ENCODE peak calls at places on chromosomes 6 and 20, in five cellular contexts. A is H1, N is A549, I is HCT116, T is HepG2. S is an unnamed sample.

GRCh38 chr20:47785900-47786762 is 850 bp upstream of the SULF2 start:
- DNase-seq in A (peak), N (peak), I (peak), T (peak), S (peak)

GRCh38 chr6:134345780-134346179 is 27.9 kb upstream of the SGK1 start:
- DNase-seq in A (no peak), N (no peak), I (no peak), T (no peak), S (no peak)

GRCh38 chr6:16236648-16237199 is 1.7 kb upstream of the GMPR start:
- DNase-seq in A (no peak), N (no peak), I (no peak), T (no peak), S (peak)

GRCh38 chr6:79239538-79240168 is 5.2 kb upstream of the HMGN3 start:
- DNase-seq in A (no peak), N (no peak), I (no peak), T (no peak), S (no peak)

GRCh38 chr20:44973053-44973452 is 6.7 kb downstream of the STK4 start:
- DNase-seq in A (no peak), N (no peak), I (no peak), T (no peak), S (no peak)

GRCh38 chr6:170374571-170375444 is 68.2 kb downstream of the FAM120B start:
- DNase-seq in A (no peak), N (no peak), I (no peak), T (peak), S (peak)

GRCh38 chr6:152984387-152984872 is 1.6 kb upstream of the FBXO5 start:
- DNase-seq in A (no peak), N (no peak), I (no peak), T (no peak), S (peak)

GRCh38 chr6:8736046-8736877 is 300.9 kb upstream of the SLC35B3 start:
- DNase-seq in A (no peak), N (no peak), I (no peak), T (no peak), S (no peak)

GRCh38 chr6:88856566-88856965 is 106.9 kb downstream of the RNGTT start:
- DNase-seq in A (no peak), N (no peak), I (no peak), T (no peak), S (no peak)

GRCh38 chr6:134316733-134317431 is 1.0 kb downstream of the SGK1 start:
- DNase-seq in A (no peak), N (no peak), I (no peak), T (no peak), S (no peak)

GRCh38 chr6:132054525-132054924 is 103.4 kb upstream of the CCN2 start:
- DNase-seq in A (no peak), N (no peak), I (peak), T (no peak), S (no peak)

GRCh38 chr6:158044525-158044888 is 62.8 kb downstream of the SYNJ2 start:
- DNase-seq in A (no peak), N (no peak), I (no peak), T (no peak), S (no peak)

GRCh38 chr6:37406942-37407341 is 26.1 kb upstream of the CMTR1 start:
- DNase-seq in A (no peak), N (no peak), I (no peak), T (no peak), S (no peak)

GRCh38 chr6:169942173-169942572 is 190.8 kb downstream of the ERMARD start:
- DNase-seq in A (no peak), N (no peak), I (no peak), T (no peak), S (no peak)

GRCh38 chr6:37987008-37987407 is 167.5 kb downstream of the ZFAND3 start:
- DNase-seq in A (no peak), N (no peak), I (no peak), T (no peak), S (no peak)

GRCh38 chr20:53157443-53158408 is 185.6 kb downstream of the TSHZ2 start:
- DNase-seq in A (peak), N (peak), I (peak), T (peak), S (peak)

GRCh38 chr6:145924600-145924999 is 39.6 kb downstream of the SHPRH start:
- DNase-seq in A (no peak), N (no peak), I (no peak), T (no peak), S (no peak)

GRCh38 chr6:90285611-90286381 is 10.8 kb downstream of the BACH2 start:
- DNase-seq in A (no peak), N (peak), I (peak), T (peak), S (peak)

GRCh38 chr20:38044685-38045084 is 11.1 kb downstream of the RPRD1B start:
- DNase-seq in A (no peak), N (no peak), I (no peak), T (no peak), S (no peak)

GRCh38 chr20:38034961-38035360 is 1.4 kb downstream of the RPRD1B start:
- DNase-seq in A (no peak), N (no peak), I (no peak), T (no peak), S (peak)

GRCh38 chr20:38043512-38044300 is 10.2 kb downstream of the RPRD1B start:
- DNase-seq in A (no peak), N (peak), I (no peak), T (no peak), S (peak)

DNA sequence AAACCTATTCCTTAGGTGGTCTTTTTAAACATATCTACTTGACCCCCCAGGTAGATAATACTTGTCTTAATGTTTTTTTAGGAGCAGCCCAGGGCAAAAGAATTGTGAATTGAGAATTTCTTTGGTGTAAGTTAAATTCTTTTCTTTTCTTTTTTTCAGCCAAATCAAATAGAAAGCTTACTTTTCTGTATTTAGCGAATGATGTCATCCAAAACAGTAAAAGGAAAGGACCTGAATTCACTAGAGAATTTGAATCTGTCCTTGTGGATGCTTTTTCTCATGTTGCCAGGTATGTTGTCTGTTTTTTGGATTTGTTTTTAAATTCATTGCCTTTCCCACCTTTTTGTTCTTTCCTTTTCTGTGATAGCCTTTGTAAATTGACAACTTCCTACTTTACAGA is 6.7 kb downstream of the RPRD1B start:
- DNase-seq in A (no peak), N (no peak), I (no peak), T (no peak), S (no peak)
- TF ChIP-seq MAX in A (no peak), N (no peak), I (no peak), T (no peak), S (no peak)

GRCh38 chr6:22134308-22134707 is 162.5 kb downstream of the PRL start:
- DNase-seq in A (no peak), N (no peak), I (no peak), T (no peak), S (no peak)

GRCh38 chr6:22135395-22135794 is 161.4 kb downstream of the PRL start:
- DNase-seq in A (no peak), N (no peak), I (no peak), T (no peak), S (no peak)

GRCh38 chr6:22133352-22133751 is 163.5 kb downstream of the PRL start:
- DNase-seq in A (no peak), N (no peak), I (no peak), T (no peak), S (no peak)

GRCh38 chr6:22129751-22130150 is 167.1 kb downstream of the PRL start:
- DNase-seq in A (no peak), N (no peak), I (no peak), T (no peak), S (no peak)

GRCh38 chr6:22132662-22133061 is 164.2 kb downstream of the PRL start:
- DNase-seq in A (no peak), N (no peak), I (no peak), T (no peak), S (no peak)
- TF ChIP-seq POLR2A in A (no peak), N (no peak), I (no peak), T (no peak), S (no peak)

DNA sequence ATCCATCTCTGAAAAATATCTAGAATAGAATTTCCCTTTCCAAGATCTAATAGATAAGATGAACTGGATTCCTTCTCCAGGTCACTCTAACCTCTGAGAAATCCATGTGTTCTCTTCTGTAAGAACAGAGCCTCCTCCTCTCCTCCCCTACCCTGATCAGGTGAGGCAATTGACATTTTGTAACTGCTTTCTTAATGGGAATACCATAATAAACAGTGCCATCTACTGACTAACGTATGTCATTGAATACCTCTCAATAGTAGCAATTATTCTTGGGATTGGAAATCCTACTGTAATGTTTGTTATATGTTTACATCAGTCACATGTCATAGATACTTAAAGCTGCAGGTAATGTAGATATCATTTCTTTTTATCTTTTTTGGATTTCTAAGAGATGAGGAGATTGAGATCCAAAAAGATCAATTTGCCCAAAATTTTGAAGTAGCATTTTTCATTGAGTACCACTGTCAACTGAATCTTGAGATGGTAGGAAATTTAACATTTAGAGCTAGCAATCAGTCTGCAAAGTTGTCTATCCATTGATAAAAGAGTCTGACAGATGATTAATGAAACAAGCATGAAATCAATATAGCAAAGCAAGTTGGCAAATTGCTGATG is 365.8 kb upstream of the HSF2 start:
- DNase-seq in A (no peak), N (peak), I (peak), T (peak), S (peak)
- TF ChIP-seq CTCF in A (peak), N (peak), I (peak), T (peak), S (peak)

GRCh38 chr20:31570021-31570463 is 35.0 kb upstream of the ID1 start:
- DNase-seq in A (no peak), N (no peak), I (no peak), T (peak), S (no peak)
- TF ChIP-seq MAX in A (no peak), N (no peak), I (no peak), T (no peak), S (no peak)

GRCh38 chr6:14862845-14863244 is 383.0 kb upstream of the JARID2 start:
- DNase-seq in A (no peak), N (no peak), I (no peak), T (no peak), S (no peak)

GRCh38 chr6:14865609-14866100 is 380.2 kb upstream of the JARID2 start:
- DNase-seq in A (no peak), N (no peak), I (no peak), T (no peak), S (peak)

GRCh38 chr6:14863896-14864850 is 381.7 kb upstream of the JARID2 start:
- DNase-seq in A (no peak), N (no peak), I (no peak), T (no peak), S (peak)

GRCh38 chr6:14871196-14871595 is 374.7 kb upstream of the JARID2 start:
- DNase-seq in A (no peak), N (no peak), I (no peak), T (no peak), S (no peak)

GRCh38 chr6:14867807-14868206 is 378.1 kb upstream of the JARID2 start:
- DNase-seq in A (no peak), N (no peak), I (no peak), T (no peak), S (no peak)
- TF ChIP-seq POLR2A in A (no peak), N (no peak), I (no peak), T (no peak), S (no peak)